ENCODE peak calls at places on chromosome 2, in five cellular contexts. One of them, this sample, is unnamed.

GRCh38 chr2:187949859-187950258 is 341.8 kb upstream of the GULP1 start:
- DNase-seq in ovary: no peak
- DNase-seq in T-helper 2 cell: no peak
- DNase-seq in smooth muscle cell of the brain vasculature: no peak
- DNase-seq in SK-N-SH: no peak
- DNase-seq in this sample: no peak

GRCh38 chr2:148042219-148042618 is 21.3 kb downstream of the MBD5 start:
- DNase-seq in ovary: no peak
- DNase-seq in T-helper 2 cell: no peak
- DNase-seq in smooth muscle cell of the brain vasculature: no peak
- DNase-seq in SK-N-SH: no peak
- DNase-seq in this sample: peak

GRCh38 chr2:46540496-46541342 is 61.4 kb downstream of the TMEM247 start:
- DNase-seq in ovary: no peak
- DNase-seq in T-helper 2 cell: no peak
- DNase-seq in smooth muscle cell of the brain vasculature: no peak
- DNase-seq in SK-N-SH: no peak
- DNase-seq in this sample: peak

GRCh38 chr2:227280895-227281294 is 44.2 kb upstream of the MFF start:
- DNase-seq in ovary: no peak
- DNase-seq in T-helper 2 cell: no peak
- DNase-seq in smooth muscle cell of the brain vasculature: no peak
- DNase-seq in SK-N-SH: no peak
- DNase-seq in this sample: peak

GRCh38 chr2:105803773-105804172 is 59.1 kb downstream of the NCK2 start:
- DNase-seq in ovary: no peak
- DNase-seq in T-helper 2 cell: no peak
- DNase-seq in smooth muscle cell of the brain vasculature: no peak
- DNase-seq in SK-N-SH: no peak
- DNase-seq in this sample: peak

GRCh38 chr2:225889452-225889851 is 489.9 kb downstream of the NYAP2 start:
- DNase-seq in ovary: no peak
- DNase-seq in T-helper 2 cell: no peak
- DNase-seq in smooth muscle cell of the brain vasculature: peak
- DNase-seq in SK-N-SH: peak
- DNase-seq in this sample: peak

GRCh38 chr2:112661656-112662305 is 16.0 kb downstream of the SLC20A1 start:
- DNase-seq in ovary: no peak
- DNase-seq in T-helper 2 cell: no peak
- DNase-seq in smooth muscle cell of the brain vasculature: no peak
- DNase-seq in SK-N-SH: no peak
- DNase-seq in this sample: no peak

GRCh38 chr2:16064719-16065118 is 124.4 kb downstream of the MYCN start:
- DNase-seq in ovary: no peak
- DNase-seq in T-helper 2 cell: no peak
- DNase-seq in smooth muscle cell of the brain vasculature: no peak
- DNase-seq in SK-N-SH: no peak
- DNase-seq in this sample: no peak

GRCh38 chr2:177078416-177078815 is 134.2 kb upstream of the HNRNPA3 start:
- DNase-seq in ovary: no peak
- DNase-seq in T-helper 2 cell: no peak
- DNase-seq in smooth muscle cell of the brain vasculature: no peak
- DNase-seq in SK-N-SH: no peak
- DNase-seq in this sample: peak

GRCh38 chr2:189142893-189143759 is 36.4 kb downstream of the COL5A2 start:
- DNase-seq in ovary: no peak
- DNase-seq in T-helper 2 cell: no peak
- DNase-seq in smooth muscle cell of the brain vasculature: no peak
- DNase-seq in SK-N-SH: no peak
- DNase-seq in this sample: peak

GRCh38 chr2:144703852-144704324 is 184.0 kb upstream of the ZEB2 start:
- DNase-seq in ovary: peak
- DNase-seq in T-helper 2 cell: no peak
- DNase-seq in smooth muscle cell of the brain vasculature: no peak
- DNase-seq in SK-N-SH: no peak
- DNase-seq in this sample: peak

GRCh38 chr2:72220170-72220569 is 72.5 kb upstream of the CYP26B1 start:
- DNase-seq in ovary: no peak
- DNase-seq in T-helper 2 cell: no peak
- DNase-seq in smooth muscle cell of the brain vasculature: no peak
- DNase-seq in SK-N-SH: peak
- DNase-seq in this sample: peak

GRCh38 chr2:15727396-15728246 is 136.0 kb downstream of the DDX1 start:
- DNase-seq in ovary: no peak
- DNase-seq in T-helper 2 cell: no peak
- DNase-seq in smooth muscle cell of the brain vasculature: no peak
- DNase-seq in SK-N-SH: no peak
- DNase-seq in this sample: no peak

GRCh38 chr2:176589956-176590509 is 320.8 kb downstream of the MTX2 start:
- DNase-seq in ovary: no peak
- DNase-seq in T-helper 2 cell: no peak
- DNase-seq in smooth muscle cell of the brain vasculature: no peak
- DNase-seq in SK-N-SH: no peak
- DNase-seq in this sample: no peak

GRCh38 chr2:99085400-99085799 is 56.1 kb upstream of the C2orf15 start:
- DNase-seq in ovary: no peak
- DNase-seq in T-helper 2 cell: no peak
- DNase-seq in smooth muscle cell of the brain vasculature: no peak
- DNase-seq in SK-N-SH: no peak
- DNase-seq in this sample: peak

GRCh38 chr2:184734338-184734737 is 136.0 kb downstream of the ZNF804A start:
- DNase-seq in ovary: no peak
- DNase-seq in T-helper 2 cell: no peak
- DNase-seq in smooth muscle cell of the brain vasculature: no peak
- DNase-seq in SK-N-SH: no peak
- DNase-seq in this sample: no peak

GRCh38 chr2:18987592-18988073 is 370.8 kb downstream of the OSR1 start:
- DNase-seq in ovary: peak
- DNase-seq in T-helper 2 cell: no peak
- DNase-seq in smooth muscle cell of the brain vasculature: peak
- DNase-seq in SK-N-SH: no peak
- DNase-seq in this sample: peak

GRCh38 chr2:122395687-122396086 is 640.2 kb downstream of the TSN start:
- DNase-seq in ovary: no peak
- DNase-seq in T-helper 2 cell: no peak
- DNase-seq in smooth muscle cell of the brain vasculature: no peak
- DNase-seq in SK-N-SH: no peak
- DNase-seq in this sample: no peak

GRCh38 chr2:241967745-241968144 is 98.2 kb downstream of the RTP5 start:
- DNase-seq in ovary: no peak
- DNase-seq in T-helper 2 cell: no peak
- DNase-seq in smooth muscle cell of the brain vasculature: no peak
- DNase-seq in SK-N-SH: no peak
- DNase-seq in this sample: no peak

GRCh38 chr2:198141726-198142125 is 337.3 kb downstream of the PLCL1 start:
- DNase-seq in ovary: no peak
- DNase-seq in T-helper 2 cell: no peak
- DNase-seq in smooth muscle cell of the brain vasculature: no peak
- DNase-seq in SK-N-SH: no peak
- DNase-seq in this sample: peak

This sample was measured in EH.